ENCODE peak calls at places on chromosomes 16 and 17, in nine cellular contexts. U, N, J, K, T, Y, V, Q and C are unnamed samples.
A peak's percentile ranks its signal among the peaks of the same experiment; 100 is the strongest.

GRCh38 chr16:65909310-65910050 is 457.0 kb upstream of the CDH5 start:
- DNase-seq in Y (no peak), V (no peak), Q (no peak), J (peak; percentile 4), N (peak; percentile 50), K (no peak), T (no peak), U (no peak), C (no peak)

GRCh38 chr17:7132511-7133094 is 18.0 kb upstream of the ASGR2 start:
- DNase-seq in K (no peak), Y (peak; percentile 39), V (no peak), J (no peak), Q (no peak), N (peak; percentile 40), T (peak; percentile 83), U (peak; percentile 40), C (no peak)

GRCh38 chr17:68356520-68356919 is 65.2 kb downstream of the ARSG start:
- DNase-seq in J (no peak), Q (no peak), T (peak; percentile 58), K (no peak), Y (no peak), U (peak; percentile 53), N (no peak), V (no peak), C (no peak)

GRCh38 chr17:36675786-36676185 is 74.4 kb downstream of the MRM1 start:
- DNase-seq in V (no peak), Q (no peak), Y (no peak), U (no peak), T (no peak), N (no peak), K (no peak), J (no peak), C (no peak)

GRCh38 chr16:9723136-9723535 is 459.1 kb downstream of the GRIN2A start:
- DNase-seq in T (no peak), Y (no peak), Q (no peak), J (no peak), K (no peak), N (no peak), V (no peak), U (no peak), C (no peak)

GRCh38 chr17:50149425-50150353 is 788 bp downstream of the PPP1R9B start:
- DNase-seq in K (no peak), Y (peak; percentile 82), U (peak; percentile 58), V (peak; percentile 45), T (peak; percentile 73), Q (no peak), J (no peak), N (peak; percentile 64), C (no peak)

GRCh38 chr17:66255112-66255511 is 25.9 kb upstream of the APOH start:
- DNase-seq in N (peak; percentile 88), Q (peak; percentile 80), V (peak; percentile 7), U (peak; percentile 12), K (peak; percentile 80), Y (no peak), J (peak; percentile 57), T (peak; percentile 42), C (no peak)

GRCh38 chr17:80265205-80266068 is 4.8 kb downstream of the RNF213 start:
- DNase-seq in N (no peak), Y (no peak), U (peak; percentile 53), T (peak; percentile 73), K (no peak), J (no peak), Q (no peak), V (no peak), C (no peak)

GRCh38 chr17:28033972-28034714 is 8.3 kb upstream of the NLK start:
- DNase-seq in Q (peak; percentile 6), T (no peak), U (no peak), Y (no peak), K (peak; percentile 64), J (peak; percentile 79), N (peak; percentile 91), V (no peak), C (peak; percentile 84)

GRCh38 chr16:50025544-50025931 is 513 bp downstream of the CNEP1R1 start:
- DNase-seq in K (peak; percentile 18), J (peak; percentile 32), V (no peak), U (peak; percentile 7), Y (peak; percentile 63), Q (no peak), T (peak; percentile 28), N (peak; percentile 22), C (no peak)

GRCh38 chr17:80694085-80694991 is 149.7 kb downstream of the RPTOR start:
- DNase-seq in N (no peak), Q (no peak), K (no peak), J (no peak), U (no peak), V (no peak), Y (no peak), T (no peak), C (no peak)

GRCh38 chr17:7557825-7558543 is 566 bp upstream of the TNFSF13 start:
- DNase-seq in K (peak; percentile 82), N (peak; percentile 94), Y (peak; percentile 94), U (no peak), T (peak; percentile 72), V (no peak), Q (peak; percentile 64), J (peak; percentile 55), C (no peak)

GRCh38 chr16:84555418-84556196 is 51.1 kb upstream of the MEAK7 start:
- DNase-seq in U (no peak), N (no peak), T (no peak), Q (no peak), K (no peak), V (peak; percentile 60), Y (no peak), J (no peak), C (no peak)

GRCh38 chr17:55825213-55825612 is 74.4 kb downstream of the PCTP start:
- DNase-seq in Q (no peak), K (peak; percentile 14), U (no peak), N (no peak), J (peak; percentile 16), Y (no peak), V (no peak), T (no peak), C (no peak)

GRCh38 chr16:88976359-88977027 is 514 bp downstream of the CBFA2T3 start:
- DNase-seq in Y (no peak), K (no peak), V (no peak), J (no peak), U (no peak), T (no peak), Q (no peak), N (no peak), C (no peak)

GRCh38 chr16:34803683-34804416 is 1344.4 kb downstream of the TP53TG3F start:
- DNase-seq in Q (no peak), Y (no peak), T (peak; percentile 1), J (no peak), V (no peak), U (no peak), N (no peak), K (no peak), C (no peak)

GRCh38 chr17:78798695-78799559 is 16.9 kb upstream of the CYTH1 start:
- DNase-seq in V (no peak), T (peak; percentile 66), Y (no peak), N (peak; percentile 38), K (peak; percentile 14), J (no peak), U (no peak), Q (no peak), C (no peak)